ENCODE peak calls at places on chromosomes 5 and 9, in six cellular contexts. Q is D341Med; Z is tibial artery; M is hepatocyte; D is stimulated activated CD4-positive, alpha-beta T cell treated with anti-CD3 and anti-CD28 coated beads, Interleukin-2, amount 100 ng/mL, for 24 hours; E is cardiac muscle cell. A is an unnamed sample.

GRCh38 chr9:91035825-91036208 is 234.2 kb downstream of the SYK start:
- DNase-seq in Q (no peak), Z (no peak), M (no peak), D (no peak), E (no peak), A (no peak)

GRCh38 chr9:95901506-95901905 is 26.0 kb downstream of the ERCC6L2 start:
- DNase-seq in Q (no peak), Z (no peak), M (no peak), D (no peak), E (no peak), A (no peak)

GRCh38 chr9:4716163-4716562 is 24.8 kb downstream of the AK3 start:
- DNase-seq in Q (no peak), Z (no peak), M (no peak), D (no peak), E (no peak), A (no peak)

GRCh38 chr5:15746833-15747232 is 246.9 kb downstream of the FBXL7 start:
- DNase-seq in Q (no peak), Z (no peak), M (no peak), D (no peak), E (no peak), A (no peak)

GRCh38 chr5:178551059-178551458 is 39.1 kb downstream of the COL23A1 start:
- DNase-seq in Q (no peak), Z (no peak), M (no peak), D (no peak), E (peak; percentile 46), A (no peak)

GRCh38 chr5:176152191-176152932 is 85.9 kb upstream of the SIMC1 start:
- DNase-seq in Q (no peak), Z (no peak), M (no peak), D (no peak), E (peak; percentile 45), A (no peak)

GRCh38 chr9:17160327-17160726 is 25.5 kb downstream of the CNTLN start:
- DNase-seq in Q (no peak), Z (no peak), M (no peak), D (no peak), E (no peak), A (no peak)

GRCh38 chr9:134175291-134175807 is 11.0 kb upstream of the RNU6ATAC start:
- DNase-seq in Q (no peak), Z (no peak), M (no peak), D (no peak), E (no peak), A (no peak)

GRCh38 chr9:8514760-8515159 is 715.2 kb upstream of the DMAC1 start:
- DNase-seq in Q (no peak), Z (no peak), M (no peak), D (no peak), E (no peak), A (no peak)

GRCh38 chr5:79773612-79774011 is 84.0 kb downstream of the CMYA5 start:
- DNase-seq in Q (no peak), Z (no peak), M (no peak), D (no peak), E (no peak), A (no peak)

GRCh38 chr5:116785101-116785500 is 210.5 kb upstream of the SEMA6A start:
- DNase-seq in Q (no peak), Z (no peak), M (no peak), D (no peak), E (no peak), A (no peak)

GRCh38 chr5:171496431-171496830 is 77.0 kb downstream of the FGF18 start:
- DNase-seq in Q (no peak), Z (peak; percentile 86), M (no peak), D (no peak), E (no peak), A (no peak)

GRCh38 chr5:113524927-113525326 is 11.4 kb downstream of the YTHDC2 start:
- DNase-seq in Q (no peak), Z (no peak), M (no peak), D (no peak), E (no peak), A (no peak)

GRCh38 chr5:80187691-80188090 is 68.2 kb downstream of the SERINC5 start:
- DNase-seq in Q (peak; percentile 63), Z (no peak), M (no peak), D (no peak), E (no peak), A (no peak)

GRCh38 chr9:99637640-99638039 is 184.0 kb upstream of the NR4A3 start:
- DNase-seq in Q (no peak), Z (no peak), M (no peak), D (no peak), E (no peak), A (no peak)

GRCh38 chr5:44565360-44565759 is 176.1 kb upstream of the FGF10 start:
- DNase-seq in Q (no peak), Z (no peak), M (no peak), D (no peak), E (peak; percentile 16), A (no peak)

GRCh38 chr5:114311943-114312342 is 49.9 kb upstream of the KCNN2 start:
- DNase-seq in Q (no peak), Z (no peak), M (no peak), D (no peak), E (no peak), A (no peak)

GRCh38 chr5:90402521-90403255 is 6.9 kb downstream of the CETN3 start:
- DNase-seq in Q (no peak), Z (no peak), M (no peak), D (no peak), E (no peak), A (no peak)

GRCh38 chr5:18653216-18653752 is 1019.0 kb downstream of the TAF11L14 start:
- DNase-seq in Q (no peak), Z (no peak), M (no peak), D (no peak), E (no peak), A (no peak)

GRCh38 chr5:152593388-152593787 is 188.3 kb upstream of the NMUR2 start:
- DNase-seq in Q (no peak), Z (no peak), M (no peak), D (no peak), E (no peak), A (no peak)

GRCh38 chr9:137312852-137313325 is 10.8 kb upstream of the NRARP start:
- DNase-seq in Q (peak; percentile 28), Z (no peak), M (peak; percentile 14), D (peak; percentile 16), E (no peak), A (no peak)

GRCh38 chr5:41457094-41457493 is 53.3 kb downstream of the PLCXD3 start:
- DNase-seq in Q (no peak), Z (no peak), M (no peak), D (no peak), E (peak; percentile 75), A (no peak)